ENCODE peak calls at places on chromosomes 4 and X, in seven cellular contexts. One of them, this sample, is unnamed.

GRCh38 chr4:27414867-27415266 is 554.2 kb downstream of the STIM2 start:
- DNase-seq in suprapubic skin: no peak
- DNase-seq in Karpas-422: no peak
- DNase-seq in PC-9: no peak
- DNase-seq in ovary: no peak
- DNase-seq in A549: no peak
- DNase-seq in Peyer's patch: no peak
- DNase-seq in this sample: no peak

GRCh38 chr4:176718881-176719280 is 73.8 kb downstream of the VEGFC start:
- DNase-seq in suprapubic skin: no peak
- DNase-seq in Karpas-422: no peak
- DNase-seq in PC-9: no peak
- DNase-seq in ovary: no peak
- DNase-seq in A549: no peak
- DNase-seq in Peyer's patch: no peak
- DNase-seq in this sample: no peak

GRCh38 chr4:2825740-2826139 is 17.9 kb upstream of the ADD1 start:
- DNase-seq in suprapubic skin: peak; percentile 72
- DNase-seq in Karpas-422: no peak
- DNase-seq in PC-9: no peak
- DNase-seq in ovary: peak; percentile 32
- DNase-seq in A549: no peak
- DNase-seq in Peyer's patch: no peak
- DNase-seq in this sample: peak; percentile 44

GRCh38 chr4:74751856-74752255 is 42.5 kb downstream of the BTC start:
- DNase-seq in suprapubic skin: no peak
- DNase-seq in Karpas-422: no peak
- DNase-seq in PC-9: no peak
- DNase-seq in ovary: no peak
- DNase-seq in A549: no peak
- DNase-seq in Peyer's patch: no peak
- DNase-seq in this sample: no peak

GRCh38 chrX:10482262-10482661 is 138.1 kb downstream of the MID1 start:
- DNase-seq in suprapubic skin: no peak
- DNase-seq in Karpas-422: no peak
- DNase-seq in PC-9: no peak
- DNase-seq in ovary: no peak
- DNase-seq in A549: no peak
- DNase-seq in Peyer's patch: peak; percentile 18
- DNase-seq in this sample: no peak

GRCh38 chrX:14758029-14758491 is 114.8 kb downstream of the FANCB start:
- DNase-seq in suprapubic skin: no peak
- DNase-seq in Karpas-422: no peak
- DNase-seq in PC-9: no peak
- DNase-seq in ovary: no peak
- DNase-seq in A549: no peak
- DNase-seq in Peyer's patch: no peak
- DNase-seq in this sample: no peak

GRCh38 chr4:187046471-187046870 is 322.8 kb upstream of the FAT1 start:
- DNase-seq in suprapubic skin: no peak
- DNase-seq in Karpas-422: no peak
- DNase-seq in PC-9: no peak
- DNase-seq in ovary: no peak
- DNase-seq in A549: no peak
- DNase-seq in Peyer's patch: no peak
- DNase-seq in this sample: no peak

GRCh38 chr4:151931563-151931962 is 170.8 kb upstream of the GATB start:
- DNase-seq in suprapubic skin: no peak
- DNase-seq in Karpas-422: no peak
- DNase-seq in PC-9: no peak
- DNase-seq in ovary: no peak
- DNase-seq in A549: no peak
- DNase-seq in Peyer's patch: no peak
- DNase-seq in this sample: no peak

GRCh38 chr4:101730291-101731117 is 60.0 kb upstream of the BANK1 start:
- DNase-seq in suprapubic skin: peak; percentile 79
- DNase-seq in Karpas-422: peak; percentile 85
- DNase-seq in PC-9: peak; percentile 36
- DNase-seq in ovary: peak; percentile 32
- DNase-seq in A549: peak; percentile 6
- DNase-seq in Peyer's patch: peak; percentile 69
- DNase-seq in this sample: no peak

GRCh38 chr4:8176547-8177399 is 18.2 kb upstream of the ABLIM2 start:
- DNase-seq in suprapubic skin: no peak
- DNase-seq in Karpas-422: peak; percentile 75
- DNase-seq in PC-9: peak; percentile 48
- DNase-seq in ovary: no peak
- DNase-seq in A549: peak; percentile 73
- DNase-seq in Peyer's patch: no peak
- DNase-seq in this sample: no peak

GRCh38 chr4:66252291-66252690 is 582.0 kb upstream of the EPHA5 start:
- DNase-seq in suprapubic skin: no peak
- DNase-seq in Karpas-422: no peak
- DNase-seq in PC-9: no peak
- DNase-seq in ovary: no peak
- DNase-seq in A549: no peak
- DNase-seq in Peyer's patch: no peak
- DNase-seq in this sample: no peak

GRCh38 chr4:11669156-11669555 is 240.5 kb upstream of the HS3ST1 start:
- DNase-seq in suprapubic skin: no peak
- DNase-seq in Karpas-422: no peak
- DNase-seq in PC-9: no peak
- DNase-seq in ovary: no peak
- DNase-seq in A549: no peak
- DNase-seq in Peyer's patch: no peak
- DNase-seq in this sample: no peak

GRCh38 chr4:62457356-62457755 is 1257.2 kb downstream of the ADGRL3 start:
- DNase-seq in suprapubic skin: no peak
- DNase-seq in Karpas-422: no peak
- DNase-seq in PC-9: no peak
- DNase-seq in ovary: no peak
- DNase-seq in A549: no peak
- DNase-seq in Peyer's patch: no peak
- DNase-seq in this sample: no peak

GRCh38 chr4:52935317-52935716 is 73.2 kb downstream of the RASL11B start:
- DNase-seq in suprapubic skin: no peak
- DNase-seq in Karpas-422: no peak
- DNase-seq in PC-9: no peak
- DNase-seq in ovary: no peak
- DNase-seq in A549: no peak
- DNase-seq in Peyer's patch: no peak
- DNase-seq in this sample: no peak

GRCh38 chrX:3968749-3969148 is 255.3 kb upstream of the PRKX start:
- DNase-seq in suprapubic skin: no peak
- DNase-seq in Karpas-422: no peak
- DNase-seq in PC-9: no peak
- DNase-seq in ovary: no peak
- DNase-seq in A549: no peak
- DNase-seq in Peyer's patch: no peak
- DNase-seq in this sample: no peak

GRCh38 chrX:118189628-118190027 is 73.0 kb upstream of the KLHL13 start:
- DNase-seq in suprapubic skin: no peak
- DNase-seq in Karpas-422: no peak
- DNase-seq in PC-9: no peak
- DNase-seq in ovary: no peak
- DNase-seq in A549: no peak
- DNase-seq in Peyer's patch: no peak
- DNase-seq in this sample: no peak

GRCh38 chr4:121308328-121308663 is 72.5 kb downstream of the QRFPR start:
- DNase-seq in suprapubic skin: no peak
- DNase-seq in Karpas-422: no peak
- DNase-seq in PC-9: no peak
- DNase-seq in ovary: no peak
- DNase-seq in A549: no peak
- DNase-seq in Peyer's patch: no peak
- DNase-seq in this sample: no peak

GRCh38 chrX:77346859-77347258 is 100.3 kb upstream of the FGF16 start:
- DNase-seq in suprapubic skin: no peak
- DNase-seq in Karpas-422: no peak
- DNase-seq in PC-9: no peak
- DNase-seq in ovary: no peak
- DNase-seq in A549: no peak
- DNase-seq in Peyer's patch: no peak
- DNase-seq in this sample: no peak

GRCh38 chr4:24477919-24478318 is 106.4 kb downstream of the DHX15 start:
- DNase-seq in suprapubic skin: no peak
- DNase-seq in Karpas-422: no peak
- DNase-seq in PC-9: no peak
- DNase-seq in ovary: peak; percentile 25
- DNase-seq in A549: no peak
- DNase-seq in Peyer's patch: no peak
- DNase-seq in this sample: no peak

GRCh38 chr4:69760455-69760854 is at the start of gene SULT1B1:
- DNase-seq in suprapubic skin: no peak
- DNase-seq in Karpas-422: no peak
- DNase-seq in PC-9: no peak
- DNase-seq in ovary: no peak
- DNase-seq in A549: no peak
- DNase-seq in Peyer's patch: peak; percentile 22
- DNase-seq in this sample: no peak

GRCh38 chr4:56909083-56909981 is 1.6 kb downstream of the REST start:
- DNase-seq in suprapubic skin: peak; percentile 86
- DNase-seq in Karpas-422: peak; percentile 91
- DNase-seq in PC-9: peak; percentile 21
- DNase-seq in ovary: no peak
- DNase-seq in A549: peak; percentile 25
- DNase-seq in Peyer's patch: peak; percentile 71
- DNase-seq in this sample: peak; percentile 62

GRCh38 chrX:153953342-153953830 is 8.9 kb upstream of the RENBP start:
- DNase-seq in suprapubic skin: no peak
- DNase-seq in Karpas-422: peak; percentile 93
- DNase-seq in PC-9: peak; percentile 70
- DNase-seq in ovary: peak; percentile 80
- DNase-seq in A549: peak; percentile 68
- DNase-seq in Peyer's patch: peak; percentile 71
- DNase-seq in this sample: no peak

GRCh38 chr4:166128452-166128851 is 255.4 kb downstream of the TLL1 start:
- DNase-seq in suprapubic skin: no peak
- DNase-seq in Karpas-422: no peak
- DNase-seq in PC-9: no peak
- DNase-seq in ovary: no peak
- DNase-seq in A549: no peak
- DNase-seq in Peyer's patch: no peak
- DNase-seq in this sample: no peak

GRCh38 chr4:29423836-29424721 is 1296.1 kb upstream of the PCDH7 start:
- DNase-seq in suprapubic skin: no peak
- DNase-seq in Karpas-422: no peak
- DNase-seq in PC-9: no peak
- DNase-seq in ovary: no peak
- DNase-seq in A549: peak; percentile 0
- DNase-seq in Peyer's patch: no peak
- DNase-seq in this sample: no peak

GRCh38 chrX:69318651-69319305 is 153.5 kb upstream of the PJA1 start:
- DNase-seq in suprapubic skin: no peak
- DNase-seq in Karpas-422: no peak
- DNase-seq in PC-9: no peak
- DNase-seq in ovary: no peak
- DNase-seq in A549: no peak
- DNase-seq in Peyer's patch: no peak
- DNase-seq in this sample: no peak

GRCh38 chrX:132209527-132209926 is 9.7 kb downstream of the RAP2C start:
- DNase-seq in suprapubic skin: no peak
- DNase-seq in Karpas-422: no peak
- DNase-seq in PC-9: no peak
- DNase-seq in ovary: no peak
- DNase-seq in A549: no peak
- DNase-seq in Peyer's patch: no peak
- DNase-seq in this sample: no peak

GRCh38 chr4:1621526-1621925 is 62.6 kb downstream of the FAM53A start:
- DNase-seq in suprapubic skin: no peak
- DNase-seq in Karpas-422: no peak
- DNase-seq in PC-9: no peak
- DNase-seq in ovary: no peak
- DNase-seq in A549: no peak
- DNase-seq in Peyer's patch: no peak
- DNase-seq in this sample: no peak

GRCh38 chr4:1623821-1624518 is 60.1 kb downstream of the FAM53A start:
- DNase-seq in suprapubic skin: no peak
- DNase-seq in Karpas-422: no peak
- DNase-seq in PC-9: no peak
- DNase-seq in ovary: no peak
- DNase-seq in A549: no peak
- DNase-seq in Peyer's patch: no peak
- DNase-seq in this sample: no peak

GRCh38 chr4:1623390-1623789 is 60.7 kb downstream of the FAM53A start:
- DNase-seq in suprapubic skin: no peak
- DNase-seq in Karpas-422: no peak
- DNase-seq in PC-9: no peak
- DNase-seq in ovary: no peak
- DNase-seq in A549: no peak
- DNase-seq in Peyer's patch: no peak
- DNase-seq in this sample: no peak

GRCh38 chr4:1621996-1622637 is 62.0 kb downstream of the FAM53A start:
- DNase-seq in suprapubic skin: no peak
- DNase-seq in Karpas-422: no peak
- DNase-seq in PC-9: no peak
- DNase-seq in ovary: no peak
- DNase-seq in A549: no peak
- DNase-seq in Peyer's patch: no peak
- DNase-seq in this sample: no peak

GRCh38 chr4:1622956-1623355 is 61.2 kb downstream of the FAM53A start:
- DNase-seq in suprapubic skin: no peak
- DNase-seq in Karpas-422: no peak
- DNase-seq in PC-9: no peak
- DNase-seq in ovary: no peak
- DNase-seq in A549: no peak
- DNase-seq in Peyer's patch: no peak
- DNase-seq in this sample: no peak
- H3K4me3 ChIP-seq in suprapubic skin: no peak overlapping the region
- H3K4me3 ChIP-seq in Karpas-422: no peak overlapping the region
- H3K4me3 ChIP-seq in PC-9: no peak overlapping the region
- H3K4me3 ChIP-seq in ovary: no peak overlapping the region
- H3K4me3 ChIP-seq in A549: no peak overlapping the region
- H3K4me3 ChIP-seq in Peyer's patch: no peak overlapping the region
- H3K4me3 ChIP-seq in this sample: no peak overlapping the region

GRCh38 chrX:2485460-2485753 is 15.4 kb downstream of the DHRSX start:
- DNase-seq in suprapubic skin: no peak
- DNase-seq in Karpas-422: no peak
- DNase-seq in PC-9: no peak
- DNase-seq in ovary: no peak
- DNase-seq in A549: no peak
- DNase-seq in Peyer's patch: no peak
- DNase-seq in this sample: no peak
- H3K4me3 ChIP-seq in suprapubic skin: peak overlapping the region; percentile 24
- H3K4me3 ChIP-seq in Karpas-422: no peak overlapping the region
- H3K4me3 ChIP-seq in PC-9: no peak overlapping the region
- H3K4me3 ChIP-seq in ovary: peak overlapping the region; percentile 20
- H3K4me3 ChIP-seq in A549: no peak overlapping the region
- H3K4me3 ChIP-seq in Peyer's patch: no peak overlapping the region
- H3K4me3 ChIP-seq in this sample: no peak overlapping the region

GRCh38 chr4:125390126-125390525 is 75.4 kb downstream of the FAT4 start:
- DNase-seq in suprapubic skin: no peak
- DNase-seq in Karpas-422: no peak
- DNase-seq in PC-9: peak; percentile 6
- DNase-seq in ovary: no peak
- DNase-seq in A549: no peak
- DNase-seq in Peyer's patch: no peak
- DNase-seq in this sample: peak; percentile 47
- H3K4me3 ChIP-seq in suprapubic skin: no peak overlapping the region
- H3K4me3 ChIP-seq in Karpas-422: no peak overlapping the region
- H3K4me3 ChIP-seq in PC-9: no peak overlapping the region
- H3K4me3 ChIP-seq in ovary: no peak overlapping the region
- H3K4me3 ChIP-seq in A549: no peak overlapping the region
- H3K4me3 ChIP-seq in Peyer's patch: no peak overlapping the region
- H3K4me3 ChIP-seq in this sample: no peak overlapping the region

GRCh38 chr4:1001561-1002130 is 8.4 kb upstream of the SLC26A1 start:
- DNase-seq in suprapubic skin: no peak
- DNase-seq in Karpas-422: no peak
- DNase-seq in PC-9: no peak
- DNase-seq in ovary: no peak
- DNase-seq in A549: no peak
- DNase-seq in Peyer's patch: no peak
- DNase-seq in this sample: no peak
- H3K4me3 ChIP-seq in suprapubic skin: no peak overlapping the region
- H3K4me3 ChIP-seq in Karpas-422: no peak overlapping the region
- H3K4me3 ChIP-seq in PC-9: no peak overlapping the region
- H3K4me3 ChIP-seq in ovary: no peak overlapping the region
- H3K4me3 ChIP-seq in A549: no peak overlapping the region
- H3K4me3 ChIP-seq in Peyer's patch: no peak overlapping the region
- H3K4me3 ChIP-seq in this sample: no peak overlapping the region